ENCODE peak calls at places on chromosomes 12 and 14, in four cellular contexts. N is CD8-positive, alpha-beta T cell; A is HCT116; H is PC-3. U is an unnamed sample.

GRCh38 chr12:68565391-68565903 is 45.3 kb upstream of the RAP1B start:
- DNase-seq in N (no peak), A (no peak), H (peak; percentile 96), U (peak; percentile 50)

GRCh38 chr14:65945333-65945732 is 532.8 kb downstream of the FUT8 start:
- DNase-seq in N (no peak), A (no peak), H (no peak), U (no peak)

GRCh38 chr12:116898675-116899074 is 12.1 kb upstream of the FBXW8 start:
- DNase-seq in N (no peak), A (no peak), H (no peak), U (no peak)

GRCh38 chr12:49131973-49132461 is 822 bp upstream of the TUBA1B start:
- DNase-seq in N (no peak), A (no peak), H (peak; percentile 49), U (no peak)

GRCh38 chr12:82708507-82708906 is 21.8 kb downstream of the TMTC2 start:
- DNase-seq in N (no peak), A (no peak), H (no peak), U (no peak)

GRCh38 chr14:74504874-74505617 is 11.5 kb downstream of the ISCA2 start:
- DNase-seq in N (no peak), A (no peak), H (no peak), U (no peak)

GRCh38 chr12:67977668-67978067 is 11.6 kb upstream of the IFNG-AS1 start:
- DNase-seq in N (no peak), A (no peak), H (no peak), U (no peak)

GRCh38 chr14:45051180-45051579 is 32.7 kb upstream of the PRPF39 start:
- DNase-seq in N (no peak), A (no peak), H (no peak), U (no peak)

GRCh38 chr12:53193040-53193439 is 12.3 kb upstream of the CSAD start:
- DNase-seq in N (no peak), A (no peak), H (no peak), U (no peak)

GRCh38 chr14:98069712-98070133 is 1202.3 kb downstream of the BCL11B start:
- DNase-seq in N (no peak), A (no peak), H (peak; percentile 69), U (peak; percentile 75)

GRCh38 chr12:115709410-115710065 is 568.0 kb downstream of the MED13L start:
- DNase-seq in N (no peak), A (no peak), H (no peak), U (no peak)

GRCh38 chr14:54738009-54738408 is 164.6 kb downstream of the GCH1 start:
- DNase-seq in N (no peak), A (no peak), H (peak; percentile 98), U (no peak)

GRCh38 chr14:92005019-92005418 is 34.8 kb downstream of the TRIP11 start:
- DNase-seq in N (no peak), A (no peak), H (no peak), U (no peak)

DNA sequence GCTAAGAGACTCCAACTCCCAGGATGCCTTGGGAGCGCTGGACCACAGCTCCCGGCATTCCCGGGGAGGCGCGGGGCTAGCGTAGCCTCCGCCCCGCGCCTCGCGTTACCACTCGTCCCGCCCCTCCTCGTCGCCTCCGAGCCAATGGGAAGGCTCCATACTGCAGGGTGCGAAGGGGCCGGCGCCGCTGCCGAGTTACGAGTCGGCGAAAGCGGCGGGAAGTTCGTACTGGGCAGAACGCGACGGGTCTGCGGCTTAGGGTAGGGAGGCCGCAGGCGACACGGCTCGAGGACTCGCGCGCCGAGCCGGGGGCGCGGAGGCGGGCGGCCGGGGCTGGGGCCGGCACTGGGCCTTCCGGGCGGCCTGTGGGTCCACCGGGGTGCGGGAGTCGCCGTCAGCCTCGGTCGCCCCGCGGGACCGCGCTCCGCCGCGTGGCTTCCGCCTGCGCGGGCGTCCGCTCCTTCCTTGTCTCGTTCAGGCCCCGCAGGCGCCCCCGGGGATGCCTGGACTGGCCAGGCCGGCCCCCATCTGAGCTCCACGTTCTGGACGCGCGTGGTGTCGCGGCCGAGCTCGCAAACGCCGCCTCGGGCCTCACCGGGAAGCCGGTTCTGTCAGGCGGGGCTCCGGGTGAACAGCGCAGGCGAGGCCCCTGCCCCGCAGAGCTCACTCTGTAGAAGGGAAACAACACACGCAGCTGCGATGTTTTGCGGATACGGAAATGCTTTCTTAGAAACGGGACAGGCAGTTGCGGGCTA is at the start of gene VRK1:
- DNase-seq in N (peak; percentile 92), A (peak; percentile 86), H (peak; percentile 97), U (peak; percentile 84)
- H3K27ac ChIP-seq in N (peak within 1 kb of the TSS; percentile 66), A (peak within 1 kb of the TSS; percentile 66), H (peak within 1 kb of the TSS; percentile 34), U (peak within 1 kb of the TSS; percentile 29)

GRCh38 chr14:95045836-95046430 is 111.4 kb downstream of the DICER1 start:
- DNase-seq in N (no peak), A (no peak), H (no peak), U (no peak)
- H3K27ac ChIP-seq in N (no peak overlapping the region), A (no peak overlapping the region), H (no peak overlapping the region), U (no peak overlapping the region)

GRCh38 chr14:28097585-28097984 is 669.0 kb upstream of the FOXG1 start:
- DNase-seq in N (no peak), A (no peak), H (no peak), U (no peak)
- H3K27ac ChIP-seq in N (no peak overlapping the region), A (no peak overlapping the region), H (no peak overlapping the region), U (no peak overlapping the region)

DNA sequence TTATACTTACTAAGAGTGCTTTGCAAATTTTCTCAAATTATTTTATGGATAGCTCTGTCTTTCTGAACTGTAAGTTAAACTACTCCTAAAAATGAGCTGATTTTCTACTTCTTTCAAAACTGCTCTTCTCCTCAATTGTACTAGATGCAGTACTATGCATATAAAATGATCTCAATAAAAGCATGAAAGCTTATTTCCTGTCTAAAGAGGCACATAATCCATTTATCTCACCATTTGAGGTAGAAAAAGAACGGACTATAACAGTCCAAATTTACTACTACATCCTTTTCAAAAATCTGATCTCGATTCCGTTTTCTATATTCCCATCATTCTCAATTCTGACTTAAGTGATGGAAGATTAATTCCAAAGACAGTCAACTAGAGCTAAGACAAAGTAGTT is 14.4 kb downstream of the SLIRP start:
- DNase-seq in N (no peak), A (no peak), H (no peak), U (no peak)
- H3K27ac ChIP-seq in N (no peak overlapping the region), A (no peak overlapping the region), H (no peak overlapping the region), U (no peak overlapping the region)

GRCh38 chr12:66268562-66268961 is 33.7 kb upstream of the HELB start:
- DNase-seq in N (no peak), A (no peak), H (no peak), U (no peak)

GRCh38 chr12:66272650-66273049 is 29.6 kb upstream of the HELB start:
- DNase-seq in N (no peak), A (no peak), H (no peak), U (no peak)

GRCh38 chr12:66269757-66270383 is 32.4 kb upstream of the HELB start:
- DNase-seq in N (no peak), A (peak; percentile 45), H (peak; percentile 68), U (no peak)

GRCh38 chr12:66269142-66269541 is 33.2 kb upstream of the HELB start:
- DNase-seq in N (no peak), A (no peak), H (no peak), U (no peak)

DNA sequence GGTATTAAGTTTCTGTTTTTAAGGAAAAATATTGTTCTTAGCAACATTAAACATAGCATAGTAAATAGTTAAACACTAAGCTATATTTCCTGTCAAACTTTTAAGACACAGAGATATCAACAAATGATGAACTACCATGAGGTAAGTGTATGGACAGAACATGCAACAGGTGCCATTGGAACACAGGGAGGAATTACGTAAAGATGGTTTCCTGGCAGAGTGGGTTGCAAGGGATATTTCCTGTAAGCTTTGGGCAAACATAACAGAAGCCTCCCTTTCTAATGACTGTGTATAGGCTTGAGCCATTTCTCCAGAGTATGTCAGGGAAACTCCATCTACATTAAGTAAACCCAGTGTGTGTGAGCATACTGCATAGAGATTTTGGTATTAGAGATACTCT is 31.7 kb upstream of the HELB start:
- DNase-seq in N (no peak), A (no peak), H (no peak), U (no peak)
- H3K27ac ChIP-seq in N (no peak overlapping the region), A (no peak overlapping the region), H (no peak overlapping the region), U (no peak overlapping the region)

DNA sequence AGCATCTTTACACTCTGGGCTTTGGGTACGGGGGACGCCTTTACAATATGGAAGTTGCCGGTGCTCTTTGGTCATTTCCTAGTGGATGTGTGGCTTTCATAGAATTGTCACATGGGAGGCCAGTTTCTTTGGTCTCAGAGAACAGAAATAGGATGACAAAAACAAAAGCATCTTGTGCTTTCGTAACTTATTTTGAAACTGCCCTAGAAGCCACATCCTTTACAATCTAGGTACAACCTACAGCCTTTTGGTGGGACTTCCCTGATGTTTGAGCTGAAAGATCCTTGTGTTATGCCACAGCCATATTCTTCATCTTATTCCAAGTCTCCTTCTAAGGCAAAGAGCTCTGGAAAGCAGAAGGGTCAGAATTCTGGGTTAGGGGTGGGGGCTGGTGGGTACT is 97.1 kb downstream of the NPAS3 start:
- DNase-seq in N (no peak), A (no peak), H (no peak), U (no peak)
- H3K27ac ChIP-seq in N (no peak overlapping the region), A (no peak overlapping the region), H (no peak overlapping the region), U (no peak overlapping the region)

GRCh38 chr14:59245809-59246295 is 57.4 kb downstream of the DAAM1 start:
- DNase-seq in N (no peak), A (no peak), H (no peak), U (no peak)

GRCh38 chr14:59249029-59249428 is 60.6 kb downstream of the DAAM1 start:
- DNase-seq in N (no peak), A (no peak), H (no peak), U (no peak)

GRCh38 chr14:59244581-59244980 is 56.1 kb downstream of the DAAM1 start:
- DNase-seq in N (no peak), A (no peak), H (peak; percentile 99), U (peak; percentile 78)

GRCh38 chr14:59246566-59246965 is 58.1 kb downstream of the DAAM1 start:
- DNase-seq in N (no peak), A (no peak), H (peak; percentile 91), U (peak; percentile 53)

DNA sequence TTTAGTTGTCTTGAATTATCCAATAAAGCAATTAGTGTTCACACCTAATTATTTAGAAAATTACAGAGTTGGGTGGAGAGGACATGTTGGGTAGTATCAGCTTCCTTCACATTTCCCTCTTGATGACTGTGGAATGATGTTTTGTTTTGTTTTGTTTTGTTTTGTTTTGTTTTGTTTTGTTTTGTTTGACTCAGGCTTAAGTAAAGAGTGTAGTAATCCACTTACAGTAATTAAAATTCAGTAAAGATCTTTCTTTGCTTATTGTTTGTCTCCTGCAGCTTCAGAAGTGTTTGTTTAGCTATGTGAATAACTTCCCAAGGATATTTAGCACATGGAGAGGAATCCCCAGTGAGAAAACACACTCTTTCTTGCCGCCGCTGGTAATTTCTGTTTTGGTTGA is 59.7 kb downstream of the DAAM1 start:
- DNase-seq in N (no peak), A (no peak), H (peak; percentile 38), U (no peak)
- H3K27ac ChIP-seq in N (no peak overlapping the region), A (no peak overlapping the region), H (no peak overlapping the region), U (no peak overlapping the region)

U was measured in epithelial cell of prostate.